ENCODE peak calls at places on chromosome 22, in ten cellular contexts. One of them, this sample, is unnamed.
A peak's percentile ranks its signal among the peaks of the same experiment; 100 is the strongest.

GRCh38 chr22:27715078-27715477 is 86.5 kb downstream of the MN1 start:
- DNase-seq in colonic mucosa: no peak
- DNase-seq in PC-9: no peak
- DNase-seq in right lobe of liver: no peak
- DNase-seq in neural progenitor cell: peak; percentile 80
- DNase-seq in lower lobe of right lung: no peak
- DNase-seq in IMR-90: no peak
- DNase-seq in tibial nerve: no peak
- DNase-seq in BE2C: peak; percentile 33
- DNase-seq in prostate gland: no peak
- DNase-seq in this sample: no peak

GRCh38 chr22:25777870-25778269 is 35.9 kb downstream of the MYO18B start:
- DNase-seq in tibial nerve: peak; percentile 17
- DNase-seq in prostate gland: peak; percentile 16
- DNase-seq in BE2C: peak; percentile 67
- DNase-seq in colonic mucosa: peak; percentile 23
- DNase-seq in IMR-90: peak; percentile 45
- DNase-seq in lower lobe of right lung: no peak
- DNase-seq in right lobe of liver: no peak
- DNase-seq in PC-9: no peak
- DNase-seq in neural progenitor cell: peak; percentile 45
- DNase-seq in this sample: peak; percentile 64

GRCh38 chr22:42967933-42968332 is 47.0 kb downstream of the PACSIN2 start:
- DNase-seq in IMR-90: no peak
- DNase-seq in colonic mucosa: peak; percentile 50
- DNase-seq in prostate gland: no peak
- DNase-seq in BE2C: no peak
- DNase-seq in lower lobe of right lung: peak; percentile 86
- DNase-seq in tibial nerve: no peak
- DNase-seq in PC-9: no peak
- DNase-seq in neural progenitor cell: no peak
- DNase-seq in right lobe of liver: peak; percentile 52
- DNase-seq in this sample: no peak

GRCh38 chr22:38570841-38571364 is 920 bp upstream of the DMC1 start:
- DNase-seq in prostate gland: peak; percentile 25
- DNase-seq in tibial nerve: peak; percentile 42
- DNase-seq in BE2C: peak; percentile 37
- DNase-seq in colonic mucosa: peak; percentile 48
- DNase-seq in right lobe of liver: no peak
- DNase-seq in PC-9: peak; percentile 35
- DNase-seq in neural progenitor cell: peak; percentile 70
- DNase-seq in IMR-90: peak; percentile 17
- DNase-seq in lower lobe of right lung: peak; percentile 51
- DNase-seq in this sample: no peak

GRCh38 chr22:46769191-46769675 is 6.8 kb downstream of the TBC1D22A start:
- DNase-seq in colonic mucosa: no peak
- DNase-seq in neural progenitor cell: no peak
- DNase-seq in right lobe of liver: no peak
- DNase-seq in tibial nerve: no peak
- DNase-seq in IMR-90: no peak
- DNase-seq in PC-9: no peak
- DNase-seq in lower lobe of right lung: peak; percentile 46
- DNase-seq in BE2C: peak; percentile 47
- DNase-seq in prostate gland: no peak
- DNase-seq in this sample: no peak

GRCh38 chr22:46421272-46421671 is 85.8 kb downstream of the TRMU start:
- DNase-seq in BE2C: no peak
- DNase-seq in colonic mucosa: no peak
- DNase-seq in neural progenitor cell: no peak
- DNase-seq in IMR-90: no peak
- DNase-seq in right lobe of liver: no peak
- DNase-seq in lower lobe of right lung: peak; percentile 42
- DNase-seq in tibial nerve: no peak
- DNase-seq in prostate gland: no peak
- DNase-seq in PC-9: no peak
- DNase-seq in this sample: no peak

GRCh38 chr22:28514314-28514713 is 165.3 kb downstream of the TTC28 start:
- DNase-seq in prostate gland: no peak
- DNase-seq in neural progenitor cell: no peak
- DNase-seq in PC-9: no peak
- DNase-seq in right lobe of liver: no peak
- DNase-seq in IMR-90: no peak
- DNase-seq in BE2C: no peak
- DNase-seq in tibial nerve: peak; percentile 10
- DNase-seq in colonic mucosa: no peak
- DNase-seq in lower lobe of right lung: no peak
- DNase-seq in this sample: peak; percentile 16

GRCh38 chr22:20111045-20111688 is 4.7 kb upstream of the RANBP1 start:
- DNase-seq in IMR-90: peak; percentile 5
- DNase-seq in tibial nerve: no peak
- DNase-seq in BE2C: peak; percentile 74
- DNase-seq in lower lobe of right lung: peak; percentile 44
- DNase-seq in prostate gland: no peak
- DNase-seq in right lobe of liver: no peak
- DNase-seq in neural progenitor cell: peak; percentile 69
- DNase-seq in PC-9: no peak
- DNase-seq in colonic mucosa: no peak
- DNase-seq in this sample: peak; percentile 37

GRCh38 chr22:33112606-33113005 is 54.4 kb upstream of the SYN3 start:
- DNase-seq in BE2C: no peak
- DNase-seq in neural progenitor cell: no peak
- DNase-seq in IMR-90: no peak
- DNase-seq in tibial nerve: no peak
- DNase-seq in colonic mucosa: no peak
- DNase-seq in prostate gland: no peak
- DNase-seq in right lobe of liver: no peak
- DNase-seq in PC-9: no peak
- DNase-seq in lower lobe of right lung: no peak
- DNase-seq in this sample: peak; percentile 20

GRCh38 chr22:46061431-46062231 is 84.7 kb upstream of the WNT7B start:
- DNase-seq in IMR-90: no peak
- DNase-seq in lower lobe of right lung: peak; percentile 46
- DNase-seq in BE2C: no peak
- DNase-seq in tibial nerve: no peak
- DNase-seq in PC-9: no peak
- DNase-seq in prostate gland: no peak
- DNase-seq in colonic mucosa: no peak
- DNase-seq in right lobe of liver: peak; percentile 72
- DNase-seq in neural progenitor cell: peak; percentile 84
- DNase-seq in this sample: no peak

GRCh38 chr22:42905702-42906183 is 48.7 kb upstream of the ARFGAP3 start:
- DNase-seq in right lobe of liver: peak; percentile 97
- DNase-seq in IMR-90: no peak
- DNase-seq in PC-9: no peak
- DNase-seq in neural progenitor cell: no peak
- DNase-seq in colonic mucosa: peak; percentile 67
- DNase-seq in prostate gland: peak; percentile 51
- DNase-seq in tibial nerve: no peak
- DNase-seq in lower lobe of right lung: peak; percentile 65
- DNase-seq in BE2C: peak; percentile 38
- DNase-seq in this sample: no peak

GRCh38 chr22:45876136-45877035 is 100.6 kb downstream of the WNT7B start:
- DNase-seq in BE2C: peak; percentile 21
- DNase-seq in colonic mucosa: no peak
- DNase-seq in IMR-90: no peak
- DNase-seq in lower lobe of right lung: peak; percentile 34
- DNase-seq in PC-9: no peak
- DNase-seq in prostate gland: no peak
- DNase-seq in right lobe of liver: no peak
- DNase-seq in tibial nerve: no peak
- DNase-seq in neural progenitor cell: no peak
- DNase-seq in this sample: no peak

DNA sequence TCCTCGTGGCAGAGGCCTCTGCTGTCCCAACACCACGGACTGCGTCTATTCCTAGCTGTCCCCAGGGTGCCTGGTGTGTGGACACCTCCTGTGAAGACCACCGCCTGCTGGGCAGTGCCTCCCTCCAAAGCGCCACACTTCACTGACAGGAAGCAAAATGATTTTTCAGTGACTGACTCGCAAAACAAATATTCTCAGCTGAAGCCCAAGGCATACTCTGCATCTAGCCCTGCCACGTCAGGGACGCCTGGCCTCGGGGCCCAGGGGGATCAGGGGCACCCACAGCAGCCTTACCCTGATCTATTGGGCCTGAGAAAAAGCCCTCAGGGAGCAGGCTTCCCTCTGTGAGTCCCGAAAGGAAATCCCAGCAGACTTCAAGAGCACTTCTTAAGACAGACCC is 2.2 kb downstream of the BRD1 start:
- DNase-seq in right lobe of liver: no peak
- DNase-seq in PC-9: no peak
- DNase-seq in neural progenitor cell: no peak
- DNase-seq in tibial nerve: no peak
- DNase-seq in lower lobe of right lung: no peak
- DNase-seq in IMR-90: peak; percentile 66
- DNase-seq in prostate gland: no peak
- DNase-seq in BE2C: no peak
- DNase-seq in colonic mucosa: no peak
- DNase-seq in this sample: no peak
- H3K36me3 ChIP-seq in right lobe of liver: peaks cover 12% of the 10 kb centered on the region
- H3K36me3 ChIP-seq in PC-9: peaks cover 27% of the 10 kb centered on the region
- H3K36me3 ChIP-seq in neural progenitor cell: no peaks in the 10 kb centered on the region
- H3K36me3 ChIP-seq in tibial nerve: no peaks in the 10 kb centered on the region
- H3K36me3 ChIP-seq in lower lobe of right lung: peaks cover 44% of the 10 kb centered on the region
- H3K36me3 ChIP-seq in IMR-90: peaks cover 35% of the 10 kb centered on the region
- H3K36me3 ChIP-seq in prostate gland: no peaks in the 10 kb centered on the region
- H3K36me3 ChIP-seq in BE2C: peaks cover 52% of the 10 kb centered on the region
- H3K36me3 ChIP-seq in colonic mucosa: peaks cover 14% of the 10 kb centered on the region
- H3K36me3 ChIP-seq in this sample: peaks cover 26% of the 10 kb centered on the region

GRCh38 chr22:17910561-17911311 is 113.6 kb downstream of the MICAL3 start:
- DNase-seq in neural progenitor cell: peak; percentile 71
- DNase-seq in prostate gland: peak; percentile 39
- DNase-seq in colonic mucosa: peak; percentile 27
- DNase-seq in BE2C: peak; percentile 66
- DNase-seq in lower lobe of right lung: no peak
- DNase-seq in right lobe of liver: no peak
- DNase-seq in IMR-90: peak; percentile 91
- DNase-seq in PC-9: no peak
- DNase-seq in tibial nerve: peak; percentile 28
- DNase-seq in this sample: peak; percentile 89
- TF ChIP-seq CTCF in neural progenitor cell: peak; percentile 34
- TF ChIP-seq CTCF in prostate gland: no peak
- TF ChIP-seq CTCF in colonic mucosa: no peak
- TF ChIP-seq CTCF in BE2C: peak; percentile 67
- TF ChIP-seq CTCF in lower lobe of right lung: peak; percentile 23
- TF ChIP-seq CTCF in right lobe of liver: no peak
- TF ChIP-seq CTCF in IMR-90: peak; percentile 74
- TF ChIP-seq CTCF in PC-9: no peak
- TF ChIP-seq CTCF in tibial nerve: peak; percentile 10
- TF ChIP-seq CTCF in this sample: peak; percentile 54

DNA sequence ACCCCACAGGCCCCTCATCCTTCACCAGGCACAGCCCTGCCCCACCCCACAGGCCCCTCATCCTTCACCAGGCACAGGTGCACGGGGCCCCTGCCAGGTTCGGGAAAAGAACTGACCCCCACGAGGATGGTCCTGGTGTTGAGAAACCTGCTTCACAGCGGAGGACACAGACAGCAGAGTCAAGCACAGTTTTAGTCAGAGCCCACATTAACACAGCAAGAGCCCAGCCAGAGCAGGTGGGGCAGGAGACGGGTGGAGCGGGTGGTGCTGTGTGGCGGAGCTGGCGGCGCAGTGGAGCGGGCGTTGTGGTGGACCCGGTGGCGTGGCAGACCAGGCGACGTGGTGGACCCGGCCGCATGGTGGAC is 1085.5 kb downstream of the BRD1 start:
- DNase-seq in neural progenitor cell: no peak
- DNase-seq in prostate gland: no peak
- DNase-seq in right lobe of liver: no peak
- DNase-seq in tibial nerve: no peak
- DNase-seq in PC-9: no peak
- DNase-seq in BE2C: no peak
- DNase-seq in lower lobe of right lung: no peak
- DNase-seq in IMR-90: no peak
- DNase-seq in colonic mucosa: no peak
- DNase-seq in this sample: no peak
- H3K27me3 ChIP-seq in neural progenitor cell: no peaks in the 10 kb centered on the region
- H3K27me3 ChIP-seq in prostate gland: no peaks in the 10 kb centered on the region
- H3K27me3 ChIP-seq in right lobe of liver: no peaks in the 10 kb centered on the region
- H3K27me3 ChIP-seq in tibial nerve: no peaks in the 10 kb centered on the region
- H3K27me3 ChIP-seq in PC-9: peaks cover 100% of the 10 kb centered on the region
- H3K27me3 ChIP-seq in BE2C: no peaks in the 10 kb centered on the region
- H3K27me3 ChIP-seq in lower lobe of right lung: no peaks in the 10 kb centered on the region
- H3K27me3 ChIP-seq in IMR-90: no peaks in the 10 kb centered on the region
- H3K27me3 ChIP-seq in colonic mucosa: no peaks in the 10 kb centered on the region
- H3K27me3 ChIP-seq in this sample: no peaks in the 10 kb centered on the region

GRCh38 chr22:40954095-40954494 is 2.9 kb downstream of the RBX1 start:
- DNase-seq in right lobe of liver: no peak
- DNase-seq in prostate gland: no peak
- DNase-seq in lower lobe of right lung: no peak
- DNase-seq in neural progenitor cell: no peak
- DNase-seq in BE2C: no peak
- DNase-seq in tibial nerve: no peak
- DNase-seq in colonic mucosa: no peak
- DNase-seq in IMR-90: no peak
- DNase-seq in PC-9: no peak
- DNase-seq in this sample: no peak

GRCh38 chr22:40955516-40955915 is 4.3 kb downstream of the RBX1 start:
- DNase-seq in PC-9: no peak
- DNase-seq in BE2C: no peak
- DNase-seq in neural progenitor cell: no peak
- DNase-seq in tibial nerve: no peak
- DNase-seq in lower lobe of right lung: no peak
- DNase-seq in prostate gland: no peak
- DNase-seq in IMR-90: peak; percentile 21
- DNase-seq in right lobe of liver: no peak
- DNase-seq in colonic mucosa: no peak
- DNase-seq in this sample: no peak

GRCh38 chr22:40960137-40960536 is 9.0 kb downstream of the RBX1 start:
- DNase-seq in neural progenitor cell: no peak
- DNase-seq in prostate gland: no peak
- DNase-seq in right lobe of liver: no peak
- DNase-seq in IMR-90: no peak
- DNase-seq in tibial nerve: no peak
- DNase-seq in colonic mucosa: no peak
- DNase-seq in BE2C: no peak
- DNase-seq in PC-9: no peak
- DNase-seq in lower lobe of right lung: no peak
- DNase-seq in this sample: no peak

GRCh38 chr22:40953446-40953845 is 2.3 kb downstream of the RBX1 start:
- DNase-seq in prostate gland: no peak
- DNase-seq in IMR-90: no peak
- DNase-seq in neural progenitor cell: no peak
- DNase-seq in right lobe of liver: no peak
- DNase-seq in tibial nerve: no peak
- DNase-seq in lower lobe of right lung: no peak
- DNase-seq in BE2C: no peak
- DNase-seq in colonic mucosa: no peak
- DNase-seq in PC-9: no peak
- DNase-seq in this sample: peak; percentile 40

DNA sequence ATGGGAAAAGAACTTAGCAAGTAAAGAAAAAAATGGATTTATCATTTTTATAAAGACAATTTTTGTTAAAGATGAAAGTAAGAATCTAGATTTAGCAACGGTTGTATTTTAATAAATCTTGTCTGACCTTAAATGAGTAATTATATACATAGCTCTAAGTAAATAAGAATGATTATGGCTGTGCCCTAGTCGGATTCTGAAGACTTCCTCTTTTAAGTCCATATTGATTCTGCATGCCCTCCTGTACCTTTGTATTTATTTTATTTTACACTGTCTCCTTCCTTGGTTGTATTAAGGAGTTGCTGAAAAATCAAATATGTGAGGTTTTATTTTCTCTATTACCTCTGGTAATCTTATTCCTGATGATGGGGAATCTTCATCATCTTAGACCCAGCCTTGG is 7.2 kb downstream of the RBX1 start:
- DNase-seq in lower lobe of right lung: no peak
- DNase-seq in IMR-90: no peak
- DNase-seq in tibial nerve: no peak
- DNase-seq in prostate gland: peak; percentile 14
- DNase-seq in colonic mucosa: no peak
- DNase-seq in right lobe of liver: no peak
- DNase-seq in neural progenitor cell: no peak
- DNase-seq in PC-9: no peak
- DNase-seq in BE2C: no peak
- DNase-seq in this sample: no peak
- H3K36me3 ChIP-seq in lower lobe of right lung: peaks cover 78% of the 10 kb centered on the region
- H3K36me3 ChIP-seq in IMR-90: peaks cover 36% of the 10 kb centered on the region
- H3K36me3 ChIP-seq in tibial nerve: no peaks in the 10 kb centered on the region
- H3K36me3 ChIP-seq in prostate gland: no peaks in the 10 kb centered on the region
- H3K36me3 ChIP-seq in colonic mucosa: no peaks in the 10 kb centered on the region
- H3K36me3 ChIP-seq in right lobe of liver: no peaks in the 10 kb centered on the region
- H3K36me3 ChIP-seq in neural progenitor cell: peaks cover 2% of the 10 kb centered on the region
- H3K36me3 ChIP-seq in PC-9: peaks cover 36% of the 10 kb centered on the region
- H3K36me3 ChIP-seq in BE2C: peaks cover 75% of the 10 kb centered on the region
- H3K36me3 ChIP-seq in this sample: peaks cover 19% of the 10 kb centered on the region

This sample was measured in cardiac muscle cell.